ENCODE peak calls at places on chromosomes 12 and 14, in ten cellular contexts. Q is cardiac fibroblast, B is neural progenitor cell, Z is Panc1, K is sigmoid colon, R is kidney, O is fibroblast of mammary gland, X is stomach, F is HCT116, N is foreskin fibroblast. C is an unnamed sample.

GRCh38 chr12:47393403-47393790 is 312.4 kb downstream of the RPAP3 start:
- DNase-seq in Q (no peak), B (no peak), Z (no peak), K (no peak), R (no peak), O (no peak), X (no peak), F (no peak), N (no peak), C (peak; percentile 43)

GRCh38 chr12:22626429-22626828 is 1.5 kb downstream of the ETNK1 start:
- DNase-seq in Q (peak; percentile 58), B (no peak), Z (no peak), K (no peak), R (no peak), O (peak; percentile 79), X (no peak), F (no peak), N (peak; percentile 33), C (peak; percentile 51)

GRCh38 chr12:16756833-16757552 is 151.0 kb upstream of the LMO3 start:
- DNase-seq in Q (no peak), B (peak; percentile 74), Z (no peak), K (no peak), R (no peak), O (no peak), X (no peak), F (no peak), N (no peak), C (no peak)

GRCh38 chr12:79098530-79098929 is 234.0 kb downstream of the SYT1 start:
- DNase-seq in Q (no peak), B (no peak), Z (no peak), K (no peak), R (no peak), O (peak; percentile 7), X (no peak), F (no peak), N (no peak), C (peak; percentile 58)

GRCh38 chr12:122228092-122228491 is 2.2 kb upstream of the DIABLO start:
- DNase-seq in Q (no peak), B (no peak), Z (no peak), K (no peak), R (no peak), O (no peak), X (no peak), F (no peak), N (no peak), C (no peak)

GRCh38 chr12:129202109-129202814 is 349.0 kb downstream of the GLT1D1 start:
- DNase-seq in Q (no peak), B (no peak), Z (no peak), K (no peak), R (no peak), O (no peak), X (no peak), F (no peak), N (no peak), C (no peak)

GRCh38 chr12:59632408-59632807 is 36.6 kb downstream of the SLC16A7 start:
- DNase-seq in Q (no peak), B (no peak), Z (no peak), K (no peak), R (no peak), O (peak; percentile 14), X (no peak), F (no peak), N (no peak), C (no peak)

GRCh38 chr12:111102062-111102735 is 181.8 kb upstream of the MYL2 start:
- DNase-seq in Q (no peak), B (no peak), Z (no peak), K (no peak), R (no peak), O (no peak), X (no peak), F (no peak), N (no peak), C (no peak)

GRCh38 chr12:87365423-87365822 is 663.8 kb downstream of the C12orf50 start:
- DNase-seq in Q (no peak), B (no peak), Z (no peak), K (no peak), R (no peak), O (no peak), X (no peak), F (no peak), N (no peak), C (no peak)

GRCh38 chr14:24816929-24817637 is 183.1 kb upstream of the GZMB start:
- DNase-seq in Q (no peak), B (no peak), Z (no peak), K (no peak), R (no peak), O (no peak), X (no peak), F (no peak), N (no peak), C (no peak)

GRCh38 chr12:131948166-131948712 is 1.5 kb upstream of the EP400 start:
- DNase-seq in Q (no peak), B (no peak), Z (no peak), K (peak; percentile 52), R (no peak), O (no peak), X (no peak), F (no peak), N (no peak), C (no peak)

GRCh38 chr14:80872645-80873044 is 68.9 kb downstream of the CEP128 start:
- DNase-seq in Q (peak; percentile 16), B (no peak), Z (no peak), K (no peak), R (no peak), O (peak; percentile 2), X (no peak), F (no peak), N (no peak), C (peak; percentile 30)

GRCh38 chr14:94089479-94089878 is 8.4 kb downstream of the IFI27L1 start:
- DNase-seq in Q (no peak), B (no peak), Z (no peak), K (no peak), R (no peak), O (peak; percentile 35), X (no peak), F (no peak), N (no peak), C (no peak)

GRCh38 chr14:22991852-22992251 is 9.5 kb upstream of the AJUBA start:
- DNase-seq in Q (no peak), B (no peak), Z (no peak), K (no peak), R (no peak), O (no peak), X (no peak), F (no peak), N (no peak), C (no peak)

GRCh38 chr12:66692170-66692569 is 13.3 kb upstream of the GRIP1 start:
- DNase-seq in Q (no peak), B (no peak), Z (no peak), K (no peak), R (no peak), O (no peak), X (no peak), F (no peak), N (no peak), C (no peak)

GRCh38 chr12:63070709-63071108 is 80.3 kb downstream of the AVPR1A start:
- DNase-seq in Q (no peak), B (no peak), Z (no peak), K (no peak), R (no peak), O (no peak), X (no peak), F (no peak), N (no peak), C (peak; percentile 15)

GRCh38 chr12:119940881-119941280 is 48.2 kb upstream of the BICDL1 start:
- DNase-seq in Q (peak; percentile 79), B (no peak), Z (peak; percentile 80), K (no peak), R (no peak), O (peak; percentile 88), X (no peak), F (peak; percentile 68), N (peak; percentile 67), C (peak; percentile 8)

DNA sequence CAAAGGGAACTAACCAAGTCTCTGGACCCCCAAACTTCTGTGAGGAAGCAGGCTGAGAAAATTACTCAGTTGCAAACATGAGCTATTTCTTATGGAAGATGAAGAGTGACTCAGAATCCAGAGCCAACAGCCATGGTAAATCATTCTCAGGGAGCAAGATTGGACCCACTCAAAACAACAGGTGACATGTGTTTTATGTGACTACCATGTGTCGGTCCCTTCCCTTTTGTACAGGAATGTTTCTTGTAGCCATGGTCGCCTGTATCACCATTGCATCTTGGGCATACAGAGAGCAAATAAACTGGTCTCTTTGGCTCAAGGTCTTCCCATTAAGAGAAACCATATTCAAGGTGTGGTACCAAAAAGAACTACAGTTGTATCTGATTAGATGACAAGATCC is 75.4 kb upstream of the COCH start:
- DNase-seq in Q (no peak), B (no peak), Z (no peak), K (no peak), R (no peak), O (no peak), X (no peak), F (no peak), N (no peak), C (no peak)
- TF ChIP-seq CTCF in Q (no peak), B (no peak), Z (no peak), K (no peak), R (no peak), O (no peak), X (no peak), F (no peak), N (no peak), C (no peak)

GRCh38 chr14:53847881-53848280 is 108.7 kb downstream of the BMP4 start:
- DNase-seq in Q (no peak), B (no peak), Z (no peak), K (no peak), R (no peak), O (no peak), X (no peak), F (no peak), N (no peak), C (no peak)
- H3K4me3 ChIP-seq in Q (no peak overlapping the region), B (no peak overlapping the region), Z (no peak overlapping the region), K (no peak overlapping the region), R (no peak overlapping the region), O (no peak overlapping the region), X (no peak overlapping the region), F (no peak overlapping the region), N (no peak overlapping the region), C (no peak overlapping the region)

DNA sequence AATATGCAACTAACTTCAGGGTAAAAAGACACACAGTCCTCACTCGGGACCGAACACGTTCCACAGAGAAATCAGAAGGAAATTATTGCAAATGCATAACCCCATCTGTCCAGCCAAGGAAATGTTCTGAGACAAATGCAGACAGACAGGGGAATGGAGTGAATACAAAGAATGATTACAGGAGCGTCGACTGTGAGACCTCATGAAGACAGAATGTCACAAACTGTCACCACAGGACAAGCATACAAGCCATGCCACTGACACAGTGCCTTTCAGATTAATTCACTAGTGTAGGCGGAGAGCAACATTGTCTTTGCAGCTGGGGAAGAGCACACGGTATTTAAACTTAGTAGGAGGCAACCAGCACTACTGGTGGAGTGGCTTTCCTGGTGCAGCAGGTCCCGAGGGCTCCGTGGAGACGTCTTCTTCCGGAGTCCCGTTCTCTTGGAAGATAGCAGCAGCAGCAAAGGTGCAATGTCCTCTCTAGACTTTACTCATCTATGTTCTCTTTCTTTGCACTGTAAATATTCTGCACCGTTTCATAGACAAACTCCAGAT is 44.6 kb downstream of the FBXO21 start:
- DNase-seq in Q (no peak), B (no peak), Z (no peak), K (no peak), R (no peak), O (no peak), X (no peak), F (no peak), N (no peak), C (no peak)
- TF ChIP-seq CTCF in Q (no peak), B (no peak), Z (no peak), K (no peak), R (no peak), O (no peak), X (no peak), F (no peak), N (no peak), C (no peak)

GRCh38 chr12:55723516-55724225 is 3.5 kb downstream of the RDH5 start:
- DNase-seq in Q (no peak), B (no peak), Z (no peak), K (peak; percentile 66), R (no peak), O (no peak), X (no peak), F (no peak), N (no peak), C (no peak)
- H3K4me3 ChIP-seq in Q (no peak overlapping the region), B (no peak overlapping the region), Z (no peak overlapping the region), K (no peak overlapping the region), R (no peak overlapping the region), O (no peak overlapping the region), X (no peak overlapping the region), F (no peak overlapping the region), N (no peak overlapping the region), C (no peak overlapping the region)

C was measured in choroid plexus epithelial cell.